ENCODE peak calls at places on chromosomes 7 and 10, in nine cellular contexts. M, L, C, O, T, D, Z, H and Q are unnamed samples.

GRCh38 chr10:101042667-101043355 is 11.8 kb downstream of the SFXN3 start:
- DNase-seq in M (peak; percentile 96), L (peak; percentile 93), C (peak; percentile 97), O (peak; percentile 99), T (peak; percentile 92), D (peak; percentile 63), Z (peak; percentile 73), H (peak; percentile 96), Q (peak; percentile 94)

GRCh38 chr7:79340212-79340611 is 113.3 kb downstream of the MAGI2 start:
- DNase-seq in M (no peak), L (peak; percentile 64), C (no peak), O (no peak), T (no peak), D (no peak), Z (no peak), H (no peak), Q (no peak)

GRCh38 chr7:84040365-84040764 is 154.2 kb downstream of the SEMA3A start:
- DNase-seq in M (peak; percentile 25), L (no peak), C (no peak), O (no peak), T (no peak), D (no peak), Z (peak; percentile 39), H (no peak), Q (peak; percentile 84)

GRCh38 chr10:74733612-74734011 is 92.8 kb upstream of the KAT6B start:
- DNase-seq in M (no peak), L (no peak), C (no peak), O (no peak), T (no peak), D (no peak), Z (no peak), H (no peak), Q (no peak)

GRCh38 chr10:126609566-126609965 is 60.9 kb downstream of the C10orf90 start:
- DNase-seq in M (no peak), L (no peak), C (no peak), O (no peak), T (no peak), D (no peak), Z (peak; percentile 40), H (no peak), Q (no peak)

GRCh38 chr7:150404172-150404784 is 25.1 kb downstream of the ZNF775 start:
- DNase-seq in M (no peak), L (no peak), C (no peak), O (no peak), T (no peak), D (no peak), Z (no peak), H (no peak), Q (no peak)

GRCh38 chr10:59172567-59172966 is 3.9 kb upstream of the PHYHIPL start:
- DNase-seq in M (no peak), L (no peak), C (no peak), O (no peak), T (no peak), D (no peak), Z (no peak), H (no peak), Q (no peak)

GRCh38 chr10:28711079-28711478 is 33.8 kb downstream of the BAMBI start:
- DNase-seq in M (no peak), L (peak; percentile 44), C (no peak), O (no peak), T (no peak), D (no peak), Z (no peak), H (no peak), Q (no peak)

GRCh38 chr7:158811461-158811860 is 17.8 kb downstream of the ESYT2 start:
- DNase-seq in M (no peak), L (peak; percentile 96), C (peak; percentile 54), O (no peak), T (no peak), D (no peak), Z (no peak), H (no peak), Q (no peak)

GRCh38 chr10:76020629-76021028 is 589.2 kb downstream of the LRMDA start:
- DNase-seq in M (no peak), L (no peak), C (no peak), O (no peak), T (no peak), D (no peak), Z (no peak), H (no peak), Q (no peak)

GRCh38 chr7:84136336-84136735 is 58.3 kb downstream of the SEMA3A start:
- DNase-seq in M (no peak), L (peak; percentile 13), C (no peak), O (no peak), T (no peak), D (no peak), Z (no peak), H (no peak), Q (no peak)

GRCh38 chr7:44955733-44956132 is 23.1 kb downstream of the MYO1G start:
- DNase-seq in M (no peak), L (no peak), C (no peak), O (no peak), T (no peak), D (no peak), Z (no peak), H (no peak), Q (no peak)

GRCh38 chr10:93206652-93207051 is 133.0 kb downstream of the CYP26A1 start:
- DNase-seq in M (no peak), L (no peak), C (no peak), O (no peak), T (no peak), D (no peak), Z (no peak), H (no peak), Q (no peak)

GRCh38 chr10:89615824-89616223 is 29.2 kb downstream of the PANK1 start:
- DNase-seq in M (no peak), L (peak; percentile 24), C (no peak), O (no peak), T (no peak), D (no peak), Z (no peak), H (no peak), Q (peak; percentile 23)

GRCh38 chr7:148696787-148697186 is 1.9 kb upstream of the CUL1 start:
- DNase-seq in M (no peak), L (no peak), C (no peak), O (no peak), T (no peak), D (no peak), Z (no peak), H (no peak), Q (no peak)